ENCODE peak calls at places on chromosomes 2 and 18, in four cellular contexts. U, B, M and Q are unnamed samples. For H3K4me1 and H3K79me2, the result is how much of the 10 kb centered on the place peaks cover.

GRCh38 chr18:9711361-9712129 is 3.4 kb downstream of the RAB31 start:
- DNase-seq in U (peak), M (no peak), B (no peak), Q (no peak)

GRCh38 chr2:49914281-49914680 is 760.0 kb upstream of the FSHR start:
- DNase-seq in B (no peak), U (peak), M (no peak), Q (peak)

GRCh38 chr2:33904801-33905200 is 305.7 kb upstream of the FAM98A start:
- DNase-seq in U (no peak), M (no peak), B (no peak), Q (no peak)

GRCh38 chr18:45728341-45729010 is 4.5 kb downstream of the SLC14A1 start:
- DNase-seq in U (no peak), M (no peak), B (no peak), Q (no peak)

GRCh38 chr2:52070665-52071064 is 1038.7 kb upstream of the NRXN1 start:
- DNase-seq in U (no peak), M (no peak), B (no peak), Q (no peak)

GRCh38 chr18:41347057-41347456 is 608.0 kb upstream of the PIK3C3 start:
- DNase-seq in M (no peak), U (peak), B (no peak), Q (no peak)

GRCh38 chr2:240255811-240256703 is 115.6 kb upstream of the OTOS start:
- DNase-seq in B (no peak), M (no peak), U (peak), Q (no peak)

GRCh38 chr2:234494361-234495075 is 2.4 kb downstream of the ARL4C start:
- DNase-seq in U (peak), M (no peak), B (peak), Q (no peak)

GRCh38 chr18:72541871-72542690 is 2.1 kb downstream of the CBLN2 start:
- DNase-seq in M (no peak), U (no peak), B (peak), Q (no peak)

GRCh38 chr2:53559302-53559967 is 208.2 kb upstream of the CHAC2 start:
- DNase-seq in B (no peak), U (peak), M (no peak), Q (peak)

GRCh38 chr2:31297751-31298150 is 63.8 kb downstream of the EHD3 start:
- DNase-seq in M (no peak), B (no peak), U (peak), Q (no peak)

GRCh38 chr2:134790487-134790886 is 47.9 kb upstream of the ACMSD start:
- DNase-seq in B (no peak), M (peak), U (peak), Q (no peak)

GRCh38 chr2:86807462-86808275 is 17.0 kb upstream of the CD8A start:
- DNase-seq in B (peak), U (peak), M (no peak), Q (no peak)

GRCh38 chr2:187541086-187542085 is 12.8 kb downstream of the TFPI start:
- DNase-seq in B (no peak), U (peak), M (no peak), Q (no peak)

GRCh38 chr2:10380048-10380926 is 67.8 kb downstream of the ODC1 start:
- DNase-seq in U (peak), B (no peak), M (no peak), Q (no peak)

GRCh38 chr2:21715865-21716264 is 592.1 kb downstream of the TDRD15 start:
- DNase-seq in U (no peak), B (no peak), M (no peak), Q (no peak)

GRCh38 chr2:202017940-202018339 is 15.7 kb upstream of the FZD7 start:
- DNase-seq in M (no peak), B (no peak), U (no peak), Q (no peak)

GRCh38 chr18:45839415-45840395 is 14.2 kb downstream of the SIGLEC15 start:
- DNase-seq in U (peak), M (no peak), B (no peak), Q (peak)

GRCh38 chr18:13566941-13567762 is 159.2 kb downstream of the FAM210A start:
- DNase-seq in U (peak), B (peak), M (no peak), Q (no peak)

GRCh38 chr2:45390433-45390832 is 220.6 kb downstream of the SRBD1 start:
- DNase-seq in B (no peak), M (no peak), U (no peak), Q (no peak)

GRCh38 chr2:85584857-85585780 is 888 bp downstream of the VAMP5 start:
- DNase-seq in U (peak), M (peak), B (no peak), Q (no peak)

GRCh38 chr2:119947535-119947934 is 65.3 kb upstream of the EPB41L5 start:
- DNase-seq in B (no peak), M (no peak), U (no peak), Q (no peak)

GRCh38 chr2:104804148-104804890 is 49.6 kb upstream of the POU3F3 start:
- DNase-seq in U (no peak), B (no peak), M (no peak), Q (no peak)

GRCh38 chr2:191748528-191749180 is 70.7 kb downstream of the NABP1 start:
- DNase-seq in B (peak), M (no peak), U (peak), Q (no peak)

GRCh38 chr2:20074001-20074648 is 22.7 kb upstream of the LAPTM4A start:
- DNase-seq in M (no peak), U (no peak), B (no peak), Q (no peak)

GRCh38 chr18:79612291-79613108 is 67.1 kb upstream of the CTDP1 start:
- DNase-seq in M (no peak), U (no peak), B (no peak), Q (no peak)

DNA sequence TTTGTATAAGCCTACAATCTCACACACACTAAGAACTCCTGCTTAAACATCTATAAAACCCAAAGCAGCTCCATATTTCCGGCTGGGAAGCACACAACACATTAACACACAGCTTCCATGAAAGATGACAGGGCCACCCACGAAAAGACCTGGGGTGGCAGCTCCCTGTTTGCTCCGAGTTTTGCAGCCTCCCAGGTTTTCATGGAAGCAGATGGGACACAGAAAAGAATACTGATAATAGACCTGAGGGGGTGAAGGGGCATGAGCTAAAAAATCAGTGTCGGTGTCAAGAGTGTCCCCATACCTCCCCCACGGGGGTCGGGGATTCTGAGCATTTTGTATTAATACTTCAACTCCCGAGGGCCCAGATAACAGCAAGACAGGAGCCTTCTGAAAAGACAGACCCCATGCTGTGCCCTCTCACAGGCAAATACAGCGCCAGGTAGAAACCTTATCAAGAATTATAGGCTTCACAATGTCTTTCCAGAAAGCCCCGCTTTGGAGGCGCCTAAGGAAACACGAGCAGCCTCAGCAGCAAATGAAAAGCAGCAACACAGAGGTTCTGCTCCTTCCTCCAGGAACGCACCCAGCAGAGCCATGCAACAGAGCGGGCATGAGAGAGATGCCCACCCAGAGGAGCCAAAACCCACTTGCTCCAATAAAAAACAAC is 50.5 kb downstream of the ZNF516 start:
- DNase-seq in M (no peak), B (no peak), U (no peak), Q (no peak)
- H3K27ac ChIP-seq in M (no peak), B (no peak), U (no peak), Q (no peak)

GRCh38 chr2:206079699-206080465 is 6.1 kb downstream of the INO80D start:
- DNase-seq in B (no peak), U (no peak), M (no peak), Q (no peak)
- H3K4me1 ChIP-seq in B (under half), U (under half), M (under half), Q (under half)

GRCh38 chr2:203720011-203720410 is 13.6 kb downstream of the CD28 start:
- DNase-seq in U (no peak), B (no peak), M (no peak), Q (no peak)
- H3K79me2 ChIP-seq in U (under half), B (half or more), M (under half), Q (under half)

GRCh38 chr2:55518846-55519167 is 711 bp upstream of the CFAP36 start:
- DNase-seq in U (peak), M (peak), B (peak), Q (no peak)

GRCh38 chr2:55526174-55526573 is 6.7 kb downstream of the CFAP36 start:
- DNase-seq in U (no peak), M (no peak), B (no peak), Q (no peak)

GRCh38 chr2:55524884-55525437 is 5.4 kb downstream of the CFAP36 start:
- DNase-seq in M (no peak), B (no peak), U (no peak), Q (no peak)

GRCh38 chr2:55519908-55520885 is 679 bp downstream of the CFAP36 start:
- DNase-seq in M (peak), U (peak), B (peak), Q (no peak)
- H3K27ac ChIP-seq in M (peak), U (no peak), B (no peak), Q (peak)

GRCh38 chr18:24219561-24220317 is 80.9 kb downstream of the CABYR start:
- DNase-seq in B (no peak), M (no peak), U (no peak), Q (no peak)
- H3K4me1 ChIP-seq in B (under half), M (under half), U (under half), Q (under half)

GRCh38 chr2:207133493-207133861 is 32.3 kb downstream of the KLF7 start:
- DNase-seq in B (peak), M (no peak), U (no peak), Q (no peak)
- H3K79me2 ChIP-seq in B (under half), M (under half), U (under half), Q (half or more)